ENCODE peak calls at places on chromosomes 16 and 17, in six cellular contexts. One of them, this sample, is unnamed.

GRCh38 chr17:58344791-58345157 is 7.2 kb downstream of the SUPT4H1 start:
- DNase-seq in effector memory CD4-positive, alpha-beta T cell: peak; percentile 55
- DNase-seq in breast epithelium: no peak
- DNase-seq in CD8-positive, alpha-beta T cell: peak; percentile 77
- DNase-seq in body of pancreas: no peak
- DNase-seq in mucosa of descending colon: no peak
- DNase-seq in this sample: no peak

GRCh38 chr17:36498155-36498554 is 11.7 kb downstream of the ZNHIT3 start:
- DNase-seq in body of pancreas: no peak
- DNase-seq in breast epithelium: no peak
- DNase-seq in effector memory CD4-positive, alpha-beta T cell: no peak
- DNase-seq in CD8-positive, alpha-beta T cell: no peak
- DNase-seq in mucosa of descending colon: no peak
- DNase-seq in this sample: no peak

GRCh38 chr17:329794-330420 is 22.7 kb downstream of the RPH3AL start:
- DNase-seq in body of pancreas: no peak
- DNase-seq in effector memory CD4-positive, alpha-beta T cell: no peak
- DNase-seq in CD8-positive, alpha-beta T cell: no peak
- DNase-seq in breast epithelium: no peak
- DNase-seq in mucosa of descending colon: no peak
- DNase-seq in this sample: no peak

GRCh38 chr16:17177242-17177967 is 293.4 kb downstream of the XYLT1 start:
- DNase-seq in breast epithelium: no peak
- DNase-seq in CD8-positive, alpha-beta T cell: no peak
- DNase-seq in mucosa of descending colon: no peak
- DNase-seq in effector memory CD4-positive, alpha-beta T cell: no peak
- DNase-seq in body of pancreas: no peak
- DNase-seq in this sample: no peak

GRCh38 chr17:50661795-50662391 is 27.2 kb downstream of the ABCC3 start:
- DNase-seq in effector memory CD4-positive, alpha-beta T cell: no peak
- DNase-seq in body of pancreas: peak; percentile 74
- DNase-seq in mucosa of descending colon: peak; percentile 88
- DNase-seq in breast epithelium: peak; percentile 74
- DNase-seq in CD8-positive, alpha-beta T cell: no peak
- DNase-seq in this sample: peak; percentile 66

GRCh38 chr17:83012873-83013778 is 66.3 kb upstream of the METRNL start:
- DNase-seq in breast epithelium: no peak
- DNase-seq in mucosa of descending colon: no peak
- DNase-seq in body of pancreas: no peak
- DNase-seq in effector memory CD4-positive, alpha-beta T cell: no peak
- DNase-seq in CD8-positive, alpha-beta T cell: no peak
- DNase-seq in this sample: peak; percentile 69

GRCh38 chr17:76199466-76199865 is 40.8 kb downstream of the RNF157 start:
- DNase-seq in breast epithelium: no peak
- DNase-seq in body of pancreas: no peak
- DNase-seq in mucosa of descending colon: no peak
- DNase-seq in effector memory CD4-positive, alpha-beta T cell: peak; percentile 66
- DNase-seq in CD8-positive, alpha-beta T cell: no peak
- DNase-seq in this sample: no peak

GRCh38 chr16:89460556-89460955 is 29.8 kb downstream of the ANKRD11 start:
- DNase-seq in effector memory CD4-positive, alpha-beta T cell: no peak
- DNase-seq in body of pancreas: no peak
- DNase-seq in breast epithelium: no peak
- DNase-seq in CD8-positive, alpha-beta T cell: no peak
- DNase-seq in mucosa of descending colon: no peak
- DNase-seq in this sample: no peak

GRCh38 chr16:719815-720506 is 985 bp upstream of the ANTKMT start:
- DNase-seq in body of pancreas: no peak
- DNase-seq in effector memory CD4-positive, alpha-beta T cell: no peak
- DNase-seq in breast epithelium: no peak
- DNase-seq in mucosa of descending colon: no peak
- DNase-seq in CD8-positive, alpha-beta T cell: peak; percentile 64
- DNase-seq in this sample: no peak

GRCh38 chr17:64778367-64779290 is 116.5 kb upstream of the SMURF2 start:
- DNase-seq in breast epithelium: no peak
- DNase-seq in mucosa of descending colon: peak; percentile 50
- DNase-seq in body of pancreas: peak; percentile 56
- DNase-seq in CD8-positive, alpha-beta T cell: peak; percentile 62
- DNase-seq in effector memory CD4-positive, alpha-beta T cell: no peak
- DNase-seq in this sample: no peak

GRCh38 chr17:44348234-44348987 is 3.3 kb downstream of the GRN start:
- DNase-seq in mucosa of descending colon: peak; percentile 44
- DNase-seq in effector memory CD4-positive, alpha-beta T cell: no peak
- DNase-seq in body of pancreas: no peak
- DNase-seq in breast epithelium: no peak
- DNase-seq in CD8-positive, alpha-beta T cell: no peak
- DNase-seq in this sample: no peak

GRCh38 chr16:59632266-59632855 is 898.2 kb upstream of the GOT2 start:
- DNase-seq in mucosa of descending colon: no peak
- DNase-seq in breast epithelium: no peak
- DNase-seq in effector memory CD4-positive, alpha-beta T cell: no peak
- DNase-seq in CD8-positive, alpha-beta T cell: no peak
- DNase-seq in body of pancreas: no peak
- DNase-seq in this sample: peak; percentile 41

GRCh38 chr16:84518804-84519341 is 14.4 kb upstream of the MEAK7 start:
- DNase-seq in CD8-positive, alpha-beta T cell: peak; percentile 79
- DNase-seq in effector memory CD4-positive, alpha-beta T cell: peak; percentile 64
- DNase-seq in body of pancreas: peak; percentile 42
- DNase-seq in mucosa of descending colon: peak; percentile 77
- DNase-seq in breast epithelium: no peak
- DNase-seq in this sample: no peak

GRCh38 chr17:2282297-2282873 is 21.2 kb downstream of the SMG6 start:
- DNase-seq in body of pancreas: no peak
- DNase-seq in mucosa of descending colon: no peak
- DNase-seq in effector memory CD4-positive, alpha-beta T cell: no peak
- DNase-seq in breast epithelium: no peak
- DNase-seq in CD8-positive, alpha-beta T cell: no peak
- DNase-seq in this sample: peak; percentile 91

GRCh38 chr17:79563237-79564013 is 47.4 kb downstream of the RBFOX3 start:
- DNase-seq in CD8-positive, alpha-beta T cell: no peak
- DNase-seq in body of pancreas: no peak
- DNase-seq in mucosa of descending colon: no peak
- DNase-seq in effector memory CD4-positive, alpha-beta T cell: no peak
- DNase-seq in breast epithelium: no peak
- DNase-seq in this sample: peak; percentile 1

GRCh38 chr17:2837147-2837561 is 40.9 kb downstream of the RAP1GAP2 start:
- DNase-seq in CD8-positive, alpha-beta T cell: peak; percentile 61
- DNase-seq in mucosa of descending colon: no peak
- DNase-seq in breast epithelium: no peak
- DNase-seq in effector memory CD4-positive, alpha-beta T cell: peak; percentile 30
- DNase-seq in body of pancreas: no peak
- DNase-seq in this sample: no peak

GRCh38 chr16:27690604-27691003 is 140.7 kb downstream of the KATNIP start:
- DNase-seq in effector memory CD4-positive, alpha-beta T cell: no peak
- DNase-seq in mucosa of descending colon: peak; percentile 40
- DNase-seq in CD8-positive, alpha-beta T cell: no peak
- DNase-seq in breast epithelium: no peak
- DNase-seq in body of pancreas: peak; percentile 15
- DNase-seq in this sample: no peak

GRCh38 chr16:622920-623280 is 7.9 kb upstream of the WFIKKN1 start:
- DNase-seq in CD8-positive, alpha-beta T cell: no peak
- DNase-seq in mucosa of descending colon: no peak
- DNase-seq in body of pancreas: no peak
- DNase-seq in effector memory CD4-positive, alpha-beta T cell: no peak
- DNase-seq in breast epithelium: no peak
- DNase-seq in this sample: no peak

GRCh38 chr16:46972971-46973456 is 460 bp downstream of the DNAJA2 start:
- DNase-seq in body of pancreas: peak; percentile 55
- DNase-seq in CD8-positive, alpha-beta T cell: peak; percentile 61
- DNase-seq in mucosa of descending colon: peak; percentile 53
- DNase-seq in effector memory CD4-positive, alpha-beta T cell: peak; percentile 11
- DNase-seq in breast epithelium: peak; percentile 27
- DNase-seq in this sample: no peak

GRCh38 chr17:78416311-78416711 is 37.9 kb downstream of the PGS1 start:
- DNase-seq in mucosa of descending colon: peak; percentile 54
- DNase-seq in breast epithelium: no peak
- DNase-seq in effector memory CD4-positive, alpha-beta T cell: no peak
- DNase-seq in CD8-positive, alpha-beta T cell: no peak
- DNase-seq in body of pancreas: peak; percentile 32
- DNase-seq in this sample: no peak

GRCh38 chr17:38418693-38419507 is 9.4 kb upstream of the ARHGAP23 start:
- DNase-seq in breast epithelium: no peak
- DNase-seq in mucosa of descending colon: no peak
- DNase-seq in effector memory CD4-positive, alpha-beta T cell: no peak
- DNase-seq in body of pancreas: no peak
- DNase-seq in CD8-positive, alpha-beta T cell: no peak
- DNase-seq in this sample: no peak

GRCh38 chr16:346587-346986 is 5.9 kb downstream of the AXIN1 start:
- DNase-seq in mucosa of descending colon: no peak
- DNase-seq in body of pancreas: no peak
- DNase-seq in CD8-positive, alpha-beta T cell: no peak
- DNase-seq in effector memory CD4-positive, alpha-beta T cell: no peak
- DNase-seq in breast epithelium: no peak
- DNase-seq in this sample: no peak

GRCh38 chr17:76940738-76941350 is 72.6 kb downstream of the MGAT5B start:
- DNase-seq in CD8-positive, alpha-beta T cell: no peak
- DNase-seq in breast epithelium: no peak
- DNase-seq in body of pancreas: no peak
- DNase-seq in mucosa of descending colon: no peak
- DNase-seq in effector memory CD4-positive, alpha-beta T cell: no peak
- DNase-seq in this sample: no peak

GRCh38 chr16:71966932-71967331 is 33.3 kb downstream of the PKD1L3 start:
- DNase-seq in breast epithelium: peak; percentile 38
- DNase-seq in CD8-positive, alpha-beta T cell: no peak
- DNase-seq in mucosa of descending colon: no peak
- DNase-seq in effector memory CD4-positive, alpha-beta T cell: no peak
- DNase-seq in body of pancreas: no peak
- DNase-seq in this sample: no peak

GRCh38 chr17:27356091-27356705 is 62.3 kb downstream of the WSB1 start:
- DNase-seq in mucosa of descending colon: no peak
- DNase-seq in breast epithelium: no peak
- DNase-seq in CD8-positive, alpha-beta T cell: no peak
- DNase-seq in effector memory CD4-positive, alpha-beta T cell: no peak
- DNase-seq in body of pancreas: no peak
- DNase-seq in this sample: no peak

GRCh38 chr17:27355419-27355818 is 61.5 kb downstream of the WSB1 start:
- DNase-seq in breast epithelium: no peak
- DNase-seq in effector memory CD4-positive, alpha-beta T cell: no peak
- DNase-seq in CD8-positive, alpha-beta T cell: no peak
- DNase-seq in body of pancreas: no peak
- DNase-seq in mucosa of descending colon: no peak
- DNase-seq in this sample: no peak

GRCh38 chr17:27354051-27354490 is 60.2 kb downstream of the WSB1 start:
- DNase-seq in body of pancreas: no peak
- DNase-seq in breast epithelium: no peak
- DNase-seq in CD8-positive, alpha-beta T cell: no peak
- DNase-seq in effector memory CD4-positive, alpha-beta T cell: no peak
- DNase-seq in mucosa of descending colon: no peak
- DNase-seq in this sample: no peak

GRCh38 chr17:27353469-27354050 is 59.6 kb downstream of the WSB1 start:
- DNase-seq in mucosa of descending colon: peak; percentile 86
- DNase-seq in CD8-positive, alpha-beta T cell: peak; percentile 92
- DNase-seq in effector memory CD4-positive, alpha-beta T cell: peak; percentile 78
- DNase-seq in body of pancreas: peak; percentile 94
- DNase-seq in breast epithelium: peak; percentile 91
- DNase-seq in this sample: peak; percentile 67

GRCh38 chr17:27354491-27355081 is 60.7 kb downstream of the WSB1 start:
- DNase-seq in CD8-positive, alpha-beta T cell: no peak
- DNase-seq in effector memory CD4-positive, alpha-beta T cell: no peak
- DNase-seq in mucosa of descending colon: no peak
- DNase-seq in breast epithelium: no peak
- DNase-seq in body of pancreas: peak; percentile 29
- DNase-seq in this sample: no peak
- H3K4me3 ChIP-seq in CD8-positive, alpha-beta T cell: no peak overlapping the region
- H3K4me3 ChIP-seq in effector memory CD4-positive, alpha-beta T cell: no peak overlapping the region
- H3K4me3 ChIP-seq in mucosa of descending colon: no peak overlapping the region
- H3K4me3 ChIP-seq in breast epithelium: no peak overlapping the region
- H3K4me3 ChIP-seq in body of pancreas: no peak overlapping the region
- H3K4me3 ChIP-seq in this sample: peak overlapping the region; percentile 48

GRCh38 chr17:67982034-67982640 is 14.1 kb downstream of the C17orf58 start:
- DNase-seq in CD8-positive, alpha-beta T cell: no peak
- DNase-seq in mucosa of descending colon: no peak
- DNase-seq in effector memory CD4-positive, alpha-beta T cell: no peak
- DNase-seq in body of pancreas: no peak
- DNase-seq in breast epithelium: no peak
- DNase-seq in this sample: no peak
- H3K4me3 ChIP-seq in CD8-positive, alpha-beta T cell: no peak overlapping the region
- H3K4me3 ChIP-seq in mucosa of descending colon: no peak overlapping the region
- H3K4me3 ChIP-seq in effector memory CD4-positive, alpha-beta T cell: no peak overlapping the region
- H3K4me3 ChIP-seq in body of pancreas: no peak overlapping the region
- H3K4me3 ChIP-seq in breast epithelium: no peak overlapping the region
- H3K4me3 ChIP-seq in this sample: no peak overlapping the region

GRCh38 chr16:67393790-67394270 is 532 bp upstream of the TPPP3 start:
- DNase-seq in breast epithelium: no peak
- DNase-seq in CD8-positive, alpha-beta T cell: no peak
- DNase-seq in mucosa of descending colon: no peak
- DNase-seq in effector memory CD4-positive, alpha-beta T cell: no peak
- DNase-seq in body of pancreas: no peak
- DNase-seq in this sample: no peak
- H3K4me3 ChIP-seq in breast epithelium: peak overlapping the region; percentile 43
- H3K4me3 ChIP-seq in CD8-positive, alpha-beta T cell: peak overlapping the region; percentile 6
- H3K4me3 ChIP-seq in mucosa of descending colon: no peak overlapping the region
- H3K4me3 ChIP-seq in effector memory CD4-positive, alpha-beta T cell: peak overlapping the region; percentile 40
- H3K4me3 ChIP-seq in body of pancreas: no peak overlapping the region
- H3K4me3 ChIP-seq in this sample: peak overlapping the region; percentile 39

DNA sequence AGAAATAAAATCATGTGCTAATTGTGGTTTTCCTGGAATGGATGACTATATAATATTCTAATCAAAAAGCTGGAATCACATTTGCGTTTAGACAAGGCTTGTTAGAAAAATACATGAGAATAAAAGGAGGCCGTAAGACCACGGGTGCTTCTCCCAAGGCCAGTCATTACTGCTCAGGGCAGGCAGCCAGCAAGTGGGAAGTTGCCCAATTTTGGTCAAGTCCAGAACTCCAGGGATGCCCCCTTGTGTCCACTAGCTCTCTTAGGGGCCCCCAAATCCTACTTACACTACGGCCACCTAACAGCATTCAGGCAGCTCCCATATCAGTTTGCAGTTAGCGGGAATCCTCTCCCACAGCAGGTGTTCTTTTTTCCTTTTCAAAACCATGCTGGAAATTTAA is 26.0 kb upstream of the LYRM9 start:
- DNase-seq in mucosa of descending colon: no peak
- DNase-seq in effector memory CD4-positive, alpha-beta T cell: no peak
- DNase-seq in body of pancreas: peak; percentile 58
- DNase-seq in breast epithelium: no peak
- DNase-seq in CD8-positive, alpha-beta T cell: no peak
- DNase-seq in this sample: no peak
- H3K4me3 ChIP-seq in mucosa of descending colon: no peak overlapping the region
- H3K4me3 ChIP-seq in effector memory CD4-positive, alpha-beta T cell: no peak overlapping the region
- H3K4me3 ChIP-seq in body of pancreas: no peak overlapping the region
- H3K4me3 ChIP-seq in breast epithelium: no peak overlapping the region
- H3K4me3 ChIP-seq in CD8-positive, alpha-beta T cell: no peak overlapping the region
- H3K4me3 ChIP-seq in this sample: no peak overlapping the region

GRCh38 chr17:32798938-32799337 is 78.0 kb downstream of the MYO1D start:
- DNase-seq in mucosa of descending colon: no peak
- DNase-seq in breast epithelium: no peak
- DNase-seq in effector memory CD4-positive, alpha-beta T cell: no peak
- DNase-seq in CD8-positive, alpha-beta T cell: no peak
- DNase-seq in body of pancreas: no peak
- DNase-seq in this sample: no peak

GRCh38 chr17:32794533-32795246 is 82.2 kb downstream of the MYO1D start:
- DNase-seq in CD8-positive, alpha-beta T cell: no peak
- DNase-seq in mucosa of descending colon: peak; percentile 69
- DNase-seq in breast epithelium: no peak
- DNase-seq in body of pancreas: peak; percentile 51
- DNase-seq in effector memory CD4-positive, alpha-beta T cell: no peak
- DNase-seq in this sample: no peak

GRCh38 chr17:32792207-32792606 is 84.7 kb downstream of the MYO1D start:
- DNase-seq in effector memory CD4-positive, alpha-beta T cell: no peak
- DNase-seq in CD8-positive, alpha-beta T cell: no peak
- DNase-seq in mucosa of descending colon: no peak
- DNase-seq in breast epithelium: no peak
- DNase-seq in body of pancreas: no peak
- DNase-seq in this sample: no peak

GRCh38 chr17:32793841-32794240 is 83.1 kb downstream of the MYO1D start:
- DNase-seq in CD8-positive, alpha-beta T cell: no peak
- DNase-seq in mucosa of descending colon: no peak
- DNase-seq in body of pancreas: no peak
- DNase-seq in effector memory CD4-positive, alpha-beta T cell: no peak
- DNase-seq in breast epithelium: no peak
- DNase-seq in this sample: no peak

GRCh38 chr17:32795339-32795979 is 81.5 kb downstream of the MYO1D start:
- DNase-seq in body of pancreas: no peak
- DNase-seq in mucosa of descending colon: peak; percentile 57
- DNase-seq in effector memory CD4-positive, alpha-beta T cell: no peak
- DNase-seq in breast epithelium: no peak
- DNase-seq in CD8-positive, alpha-beta T cell: no peak
- DNase-seq in this sample: no peak
- H3K4me3 ChIP-seq in body of pancreas: no peak overlapping the region
- H3K4me3 ChIP-seq in mucosa of descending colon: no peak overlapping the region
- H3K4me3 ChIP-seq in effector memory CD4-positive, alpha-beta T cell: no peak overlapping the region
- H3K4me3 ChIP-seq in breast epithelium: no peak overlapping the region
- H3K4me3 ChIP-seq in CD8-positive, alpha-beta T cell: no peak overlapping the region
- H3K4me3 ChIP-seq in this sample: no peak overlapping the region

This sample was measured in skeletal muscle cell.